ENCODE peak calls at places on chromosome 20, in seven cellular contexts. O is AG10803; X is stimulated activated CD4-positive, alpha-beta T cell treated with anti-CD3 and anti-CD28 coated beads, Interleukin-1b, Interleukin-23, amount 100 ng/mL, for 1 hour; B is COR-L47; K is hypothalamus; G is astrocyte of the cerebellum; S is GM03348. Z is an unnamed sample.

GRCh38 chr20:48901326-48901725 is 20.2 kb upstream of the ARFGEF2 start:
- DNase-seq in X (no peak), O (no peak), G (no peak), S (no peak), K (no peak), B (no peak), Z (no peak)

GRCh38 chr20:23228912-23229311 is 121.7 kb upstream of the NXT1 start:
- DNase-seq in S (peak; percentile 68), X (no peak), K (no peak), O (peak; percentile 63), G (peak; percentile 41), B (no peak), Z (no peak)

GRCh38 chr20:51404297-51405060 is 138.0 kb downstream of the NFATC2 start:
- DNase-seq in S (no peak), B (no peak), K (no peak), O (no peak), G (no peak), X (peak; percentile 74), Z (no peak)

GRCh38 chr20:35603695-35604443 is 11.8 kb upstream of the SPAG4 start:
- DNase-seq in S (no peak), G (no peak), K (no peak), B (no peak), O (no peak), X (no peak), Z (no peak)

GRCh38 chr20:45835230-45836224 is 1.9 kb downstream of the SNX21 start:
- DNase-seq in S (peak; percentile 93), O (peak; percentile 90), X (no peak), G (no peak), B (no peak), K (no peak), Z (no peak)

GRCh38 chr20:9617940-9618339 is 103.5 kb downstream of the LAMP5 start:
- DNase-seq in O (peak; percentile 3), B (peak; percentile 67), G (peak; percentile 9), S (peak; percentile 14), X (no peak), K (peak; percentile 10), Z (no peak)

GRCh38 chr20:37218431-37218830 is 39.1 kb upstream of the MROH8 start:
- DNase-seq in O (peak; percentile 33), G (no peak), S (no peak), K (no peak), X (no peak), B (no peak), Z (no peak)

GRCh38 chr20:44650777-44651493 is 564 bp downstream of the ADA start:
- DNase-seq in B (no peak), X (no peak), G (no peak), S (peak; percentile 25), K (no peak), O (no peak), Z (no peak)

GRCh38 chr20:44914924-44915323 is 5.1 kb downstream of the PABPC1L start:
- DNase-seq in B (no peak), O (no peak), X (no peak), S (no peak), G (no peak), K (no peak), Z (no peak)

GRCh38 chr20:19000071-19000470 is 186.5 kb downstream of the SCP2D1 start:
- DNase-seq in S (no peak), B (no peak), O (peak; percentile 8), G (no peak), K (no peak), X (no peak), Z (no peak)

GRCh38 chr20:34871966-34872603 is 571 bp downstream of the GGT7 start:
- DNase-seq in O (peak; percentile 7), K (no peak), G (no peak), B (no peak), S (no peak), X (no peak), Z (no peak)

GRCh38 chr20:23624307-23624706 is 13.4 kb downstream of the CST3 start:
- DNase-seq in O (no peak), K (no peak), X (no peak), S (no peak), B (no peak), G (no peak), Z (no peak)

Z was measured in D721Med.